ENCODE peak calls at places on chromosomes 7 and 10, in seven cellular contexts. B, T, H, D, A, F and W are unnamed samples.

GRCh38 chr7:40551685-40552576 is 417.1 kb downstream of the SUGCT start:
- DNase-seq in B (no peak), T (no peak), H (no peak), D (peak; percentile 88), A (no peak), F (peak; percentile 65), W (peak; percentile 93)

GRCh38 chr7:151007469-151007898 is 16.7 kb downstream of the NOS3 start:
- DNase-seq in B (no peak), T (peak; percentile 45), H (peak; percentile 55), D (no peak), A (no peak), F (no peak), W (peak; percentile 63)

GRCh38 chr7:18552311-18552916 is 56.9 kb downstream of the HDAC9 start:
- DNase-seq in B (no peak), T (no peak), H (no peak), D (peak; percentile 38), A (no peak), F (no peak), W (no peak)

GRCh38 chr10:26534384-26534783 is 96.2 kb downstream of the APBB1IP start:
- DNase-seq in B (peak; percentile 88), T (no peak), H (no peak), D (no peak), A (peak; percentile 17), F (no peak), W (no peak)

GRCh38 chr7:47414342-47415288 is 167.3 kb downstream of the TNS3 start:
- DNase-seq in B (no peak), T (no peak), H (no peak), D (no peak), A (no peak), F (no peak), W (no peak)

GRCh38 chr7:21844742-21845141 is 101.0 kb downstream of the CDCA7L start:
- DNase-seq in B (no peak), T (no peak), H (no peak), D (no peak), A (no peak), F (peak; percentile 16), W (no peak)

GRCh38 chr7:4479367-4480039 is 202.6 kb upstream of the FOXK1 start:
- DNase-seq in B (peak; percentile 94), T (peak; percentile 50), H (no peak), D (peak; percentile 16), A (peak; percentile 64), F (peak; percentile 66), W (peak; percentile 14)

GRCh38 chr7:101940830-101941229 is 123.4 kb downstream of the CUX1 start:
- DNase-seq in B (peak; percentile 91), T (no peak), H (peak; percentile 64), D (no peak), A (no peak), F (no peak), W (no peak)

GRCh38 chr10:132387723-132388210 is 9.2 kb upstream of the PWWP2B start:
- DNase-seq in B (peak; percentile 88), T (no peak), H (peak; percentile 94), D (peak; percentile 36), A (peak; percentile 89), F (peak; percentile 43), W (peak; percentile 76)

GRCh38 chr10:77605466-77605865 is 32.1 kb downstream of the KCNMA1 start:
- DNase-seq in B (peak; percentile 44), T (no peak), H (no peak), D (no peak), A (no peak), F (no peak), W (peak; percentile 60)

GRCh38 chr10:77604941-77605351 is 32.7 kb downstream of the KCNMA1 start:
- DNase-seq in B (no peak), T (peak; percentile 47), H (no peak), D (no peak), A (no peak), F (no peak), W (no peak)

GRCh38 chr10:77609781-77610272 is 27.8 kb downstream of the KCNMA1 start:
- DNase-seq in B (no peak), T (no peak), H (no peak), D (peak; percentile 80), A (no peak), F (peak; percentile 68), W (no peak)

GRCh38 chr10:77606751-77607150 is 30.9 kb downstream of the KCNMA1 start:
- DNase-seq in B (peak; percentile 22), T (peak; percentile 69), H (no peak), D (no peak), A (no peak), F (no peak), W (no peak)

DNA sequence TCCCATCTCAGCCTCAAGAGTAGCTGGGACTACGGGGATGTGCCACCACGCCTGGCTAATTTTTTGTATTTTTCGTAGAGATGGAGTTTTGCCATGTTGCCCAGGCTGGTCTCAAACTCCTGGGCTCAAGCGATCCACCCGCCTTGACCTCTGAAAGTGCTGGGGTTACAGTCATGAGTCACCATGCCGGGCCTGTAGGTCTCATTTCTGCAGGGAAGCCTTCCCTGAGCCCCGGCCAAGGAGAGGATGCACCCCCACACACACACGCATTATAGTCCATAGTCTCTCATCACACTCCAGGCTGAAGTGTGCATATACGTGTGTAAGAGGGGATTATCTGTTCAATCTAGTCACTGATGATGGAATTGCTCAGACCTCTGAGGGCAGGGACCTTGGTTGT is 29.3 kb downstream of the KCNMA1 start:
- DNase-seq in B (no peak), T (no peak), H (no peak), D (no peak), A (no peak), F (no peak), W (no peak)
- TF ChIP-seq CTCF in B (no peak), T (no peak), H (no peak), D (no peak), A (no peak), F (no peak), W (no peak)

GRCh38 chr7:148699772-148700629 is 1.3 kb downstream of the CUL1 start:
- DNase-seq in B (peak; percentile 55), T (peak; percentile 57), H (no peak), D (peak; percentile 39), A (peak; percentile 66), F (peak; percentile 58), W (no peak)

GRCh38 chr7:148698397-148699023 is at the start of gene CUL1:
- DNase-seq in B (peak; percentile 77), T (peak; percentile 64), H (peak; percentile 98), D (peak; percentile 52), A (peak; percentile 93), F (peak; percentile 70), W (peak; percentile 87)

GRCh38 chr7:148701414-148701813 is 2.7 kb downstream of the CUL1 start:
- DNase-seq in B (peak; percentile 36), T (no peak), H (no peak), D (peak; percentile 38), A (no peak), F (peak; percentile 29), W (no peak)

GRCh38 chr7:148699024-148699771 is 495 bp downstream of the CUL1 start:
- DNase-seq in B (peak; percentile 71), T (peak; percentile 52), H (peak; percentile 91), D (peak; percentile 45), A (peak; percentile 82), F (peak; percentile 63), W (peak; percentile 62)

GRCh38 chr7:148700693-148701092 is 2.0 kb downstream of the CUL1 start:
- DNase-seq in B (peak; percentile 50), T (peak; percentile 57), H (no peak), D (peak; percentile 50), A (peak; percentile 55), F (peak; percentile 47), W (peak; percentile 62)
- H3K4me3 ChIP-seq in B (peak overlapping the region; percentile 80), T (peak overlapping the region; percentile 76), H (peak overlapping the region; percentile 83), D (peak overlapping the region; percentile 92), A (peak overlapping the region; percentile 69), F (peak overlapping the region; percentile 79), W (peak overlapping the region; percentile 87)

GRCh38 chr10:28494420-28494819 is 38.5 kb upstream of the WAC start:
- DNase-seq in B (no peak), T (no peak), H (no peak), D (no peak), A (peak; percentile 62), F (no peak), W (no peak)

GRCh38 chr10:28495084-28495483 is 37.8 kb upstream of the WAC start:
- DNase-seq in B (no peak), T (no peak), H (no peak), D (no peak), A (no peak), F (no peak), W (no peak)

GRCh38 chr10:28492093-28492492 is 40.8 kb upstream of the WAC start:
- DNase-seq in B (no peak), T (no peak), H (no peak), D (no peak), A (no peak), F (no peak), W (no peak)

GRCh38 chr10:28492556-28492955 is 40.4 kb upstream of the WAC start:
- DNase-seq in B (no peak), T (no peak), H (no peak), D (no peak), A (no peak), F (no peak), W (no peak)

GRCh38 chr10:28489201-28489600 is 43.7 kb upstream of the WAC start:
- DNase-seq in B (no peak), T (no peak), H (no peak), D (no peak), A (no peak), F (no peak), W (no peak)
- H3K4me1 ChIP-seq in B (peaks cover 3% of the 10 kb centered on the region), T (no peaks in the 10 kb centered on the region), H (peaks cover 32% of the 10 kb centered on the region), D (no peaks in the 10 kb centered on the region), A (peaks cover 6% of the 10 kb centered on the region), F (no peaks in the 10 kb centered on the region), W (no peaks in the 10 kb centered on the region)

GRCh38 chr10:78985973-78986372 is 82.8 kb upstream of the ZMIZ1 start:
- DNase-seq in B (no peak), T (no peak), H (no peak), D (no peak), A (no peak), F (no peak), W (no peak)

GRCh38 chr10:78981970-78982281 is 86.8 kb upstream of the ZMIZ1 start:
- DNase-seq in B (no peak), T (no peak), H (no peak), D (no peak), A (no peak), F (no peak), W (no peak)

GRCh38 chr10:78983608-78984007 is 85.2 kb upstream of the ZMIZ1 start:
- DNase-seq in B (no peak), T (no peak), H (no peak), D (no peak), A (no peak), F (no peak), W (no peak)

GRCh38 chr10:78982726-78983125 is 86.0 kb upstream of the ZMIZ1 start:
- DNase-seq in B (no peak), T (no peak), H (no peak), D (no peak), A (no peak), F (no peak), W (no peak)

DNA sequence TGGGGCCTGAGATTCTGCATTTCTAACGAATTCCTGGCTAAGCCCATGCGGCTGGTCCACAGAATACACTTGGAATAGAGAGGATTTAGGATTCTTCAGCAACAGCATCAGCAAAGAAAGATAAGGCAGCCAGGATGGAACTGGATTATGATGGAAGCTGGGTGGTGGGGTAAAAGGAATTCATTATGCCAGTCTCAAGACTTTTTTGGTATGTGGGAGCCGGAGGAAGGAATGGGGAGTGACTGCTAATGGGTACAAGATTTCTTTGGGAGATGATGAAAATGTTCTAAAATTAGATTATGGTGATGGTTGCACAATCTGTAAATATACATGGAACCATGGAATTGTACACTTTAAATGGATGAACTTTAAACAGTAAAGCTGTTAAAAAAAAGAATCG is 82.3 kb upstream of the ZMIZ1 start:
- DNase-seq in B (no peak), T (no peak), H (no peak), D (peak; percentile 31), A (no peak), F (peak; percentile 53), W (no peak)
- TF ChIP-seq CTCF in B (no peak), T (no peak), H (no peak), D (no peak), A (no peak), F (no peak), W (no peak)

GRCh38 chr7:149321978-149322541 is 60.1 kb downstream of the ZNF783 start:
- DNase-seq in B (no peak), T (no peak), H (no peak), D (peak; percentile 21), A (no peak), F (peak; percentile 36), W (no peak)
- H3K4me3 ChIP-seq in B (peak overlapping the region; percentile 31), T (no peak overlapping the region), H (no peak overlapping the region), D (peak overlapping the region; percentile 34), A (peak overlapping the region; percentile 30), F (peak overlapping the region; percentile 55), W (no peak overlapping the region)